ENCODE peak calls at places on chromosome 19, in five cellular contexts. X is Caco-2, V is AG10803, M is cardiac fibroblast, H is mammary epithelial cell. D is an unnamed sample.

GRCh38 chr19:46487178-46487801 is 8.4 kb downstream of the PNMA8B start:
- DNase-seq in X (no peak), V (no peak), M (peak; percentile 22), H (no peak), D (no peak)

GRCh38 chr19:36605839-36606478 is 846 bp downstream of the ZNF382 start:
- DNase-seq in X (no peak), V (peak; percentile 11), M (peak; percentile 41), H (peak; percentile 23), D (no peak)

GRCh38 chr19:4375164-4375619 is 25.2 kb downstream of the SH3GL1 start:
- DNase-seq in X (peak; percentile 96), V (no peak), M (no peak), H (peak; percentile 61), D (peak; percentile 62)

GRCh38 chr19:55166530-55167268 is at the start of gene DNAAF3:
- DNase-seq in X (peak; percentile 98), V (peak; percentile 96), M (peak; percentile 98), H (peak; percentile 97), D (peak; percentile 92)

GRCh38 chr19:15623711-15624318 is 8.8 kb downstream of the CYP4F8 start:
- DNase-seq in X (peak; percentile 68), V (no peak), M (no peak), H (no peak), D (no peak)

GRCh38 chr19:46878613-46879375 is 18.0 kb downstream of the ARHGAP35 start:
- DNase-seq in X (no peak), V (peak; percentile 80), M (peak; percentile 92), H (peak; percentile 64), D (no peak)

GRCh38 chr19:4488496-4488895 is 16.4 kb downstream of the HDGFL2 start:
- DNase-seq in X (no peak), V (no peak), M (no peak), H (no peak), D (no peak)

GRCh38 chr19:35048911-35049411 is 7.4 kb downstream of the HPN start:
- DNase-seq in X (no peak), V (no peak), M (no peak), H (no peak), D (no peak)

GRCh38 chr19:53894736-53895135 is 12.7 kb downstream of the PRKCG start:
- DNase-seq in X (no peak), V (no peak), M (no peak), H (peak; percentile 68), D (peak; percentile 55)

GRCh38 chr19:38869160-38869835 is 8.8 kb downstream of the RINL start:
- DNase-seq in X (no peak), V (no peak), M (no peak), H (no peak), D (no peak)

GRCh38 chr19:38059897-38060296 is 152.9 kb downstream of the SIPA1L3 start:
- DNase-seq in X (no peak), V (no peak), M (peak; percentile 83), H (no peak), D (peak; percentile 26)

GRCh38 chr19:6834433-6834832 is 52.9 kb upstream of the ADGRE1 start:
- DNase-seq in X (no peak), V (no peak), M (no peak), H (no peak), D (no peak)

GRCh38 chr19:6837525-6837924 is 49.9 kb upstream of the ADGRE1 start:
- DNase-seq in X (no peak), V (no peak), M (no peak), H (no peak), D (no peak)

GRCh38 chr19:6838062-6838655 is 49.2 kb upstream of the ADGRE1 start:
- DNase-seq in X (no peak), V (no peak), M (no peak), H (no peak), D (no peak)

GRCh38 chr19:6833166-6833790 is 54.1 kb upstream of the ADGRE1 start:
- DNase-seq in X (no peak), V (no peak), M (no peak), H (no peak), D (no peak)

GRCh38 chr19:6835501-6835900 is 51.9 kb upstream of the ADGRE1 start:
- DNase-seq in X (no peak), V (no peak), M (no peak), H (no peak), D (no peak)
- H3K4me3 ChIP-seq in X (no peak overlapping the region), V (no peak overlapping the region), M (no peak overlapping the region), H (no peak overlapping the region), D (no peak overlapping the region)

DNA sequence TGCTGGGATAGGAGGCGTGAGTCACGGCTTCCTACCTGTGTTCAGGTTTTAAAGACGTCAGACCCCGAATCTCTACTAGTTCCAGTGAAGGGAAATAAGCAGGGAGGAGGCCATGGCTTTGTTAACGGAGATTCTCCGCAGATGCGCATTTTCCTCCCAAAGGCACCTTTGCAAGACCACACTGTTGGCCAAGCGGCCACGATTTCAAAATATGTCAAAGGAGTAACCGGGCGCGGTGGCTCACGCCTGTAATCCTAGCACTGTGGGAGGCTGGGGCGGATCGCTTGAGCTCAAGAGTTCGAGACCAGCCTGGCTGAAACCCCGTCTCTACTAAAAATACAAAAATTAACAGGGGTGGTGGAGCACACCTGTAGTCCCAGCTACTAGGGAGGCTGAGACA is 21.9 kb downstream of the ZNF763 start:
- DNase-seq in X (no peak), V (no peak), M (no peak), H (no peak), D (no peak)
- H3K4me3 ChIP-seq in X (no peak overlapping the region), V (no peak overlapping the region), M (no peak overlapping the region), H (no peak overlapping the region), D (no peak overlapping the region)

DNA sequence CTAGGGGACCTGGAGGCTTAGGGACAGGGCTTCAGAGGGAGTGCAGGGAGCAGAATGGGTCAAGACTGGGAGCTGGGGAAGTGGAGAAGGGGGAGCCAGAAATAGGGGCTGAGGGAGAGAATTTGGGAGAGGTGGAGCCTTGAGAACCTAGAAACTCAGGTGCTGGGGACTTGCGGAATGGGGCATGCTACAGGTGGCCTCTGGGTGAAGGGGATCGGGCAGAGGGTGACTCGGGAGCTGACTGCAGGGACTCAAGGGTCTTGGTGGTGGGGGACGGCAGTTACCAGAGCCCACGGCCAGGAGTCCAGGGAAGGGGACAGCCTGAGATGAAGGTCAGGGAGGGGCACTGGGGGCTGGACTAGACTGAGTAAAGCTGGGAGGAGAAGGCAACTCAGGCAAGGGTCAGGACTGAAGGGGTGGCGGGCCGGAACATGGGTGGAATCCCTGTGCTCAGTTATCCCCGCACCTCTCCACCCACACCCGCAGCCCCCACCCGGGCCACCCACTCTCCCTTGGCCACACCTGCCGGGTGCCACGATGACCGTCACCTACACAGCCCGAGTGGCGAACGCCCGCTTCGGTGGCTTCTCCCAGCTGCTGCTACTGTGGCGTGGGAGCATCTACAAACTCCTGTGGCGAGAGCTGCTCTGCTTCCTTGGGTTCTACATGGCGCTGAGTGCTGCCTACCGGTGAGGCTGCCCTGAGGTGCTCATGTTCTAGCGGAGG is 628 bp downstream of the BEST2 start:
- DNase-seq in X (no peak), V (no peak), M (no peak), H (no peak), D (no peak)
- H3K4me3 ChIP-seq in X (no peak overlapping the region), V (no peak overlapping the region), M (no peak overlapping the region), H (no peak overlapping the region), D (no peak overlapping the region)

GRCh38 chr19:14061081-14061749 is 661 bp downstream of the PALM3 start:
- DNase-seq in X (peak; percentile 54), V (no peak), M (no peak), H (no peak), D (no peak)

GRCh38 chr19:14059652-14060155 is 2.2 kb downstream of the PALM3 start:
- DNase-seq in X (peak; percentile 64), V (no peak), M (no peak), H (no peak), D (no peak)

GRCh38 chr19:14062558-14062855 is 631 bp upstream of the PALM3 start:
- DNase-seq in X (no peak), V (no peak), M (no peak), H (no peak), D (no peak)

GRCh38 chr19:14063100-14063499 is 1.2 kb upstream of the PALM3 start:
- DNase-seq in X (no peak), V (no peak), M (no peak), H (no peak), D (no peak)

GRCh38 chr19:14061751-14062557 is at the start of gene PALM3:
- DNase-seq in X (peak; percentile 76), V (no peak), M (no peak), H (no peak), D (no peak)
- H3K4me3 ChIP-seq in X (peak within 1 kb of the TSS; percentile 26), V (no peak within 1 kb of the TSS), M (no peak within 1 kb of the TSS), H (no peak within 1 kb of the TSS), D (no peak within 1 kb of the TSS)

D was measured in bronchial epithelial cell.